ENCODE peak calls at places on chromosomes 6 and 20, in nine cellular contexts. M is NCI-H2081 treated with DMSO at 0.1 percent for 48 hours; H is effector CD4-positive, alpha-beta T cell; Y is KG1; R is NCI-H2029; O is ELF-1; N is colonic mucosa; U is GM13977; W is Daoy. B is an unnamed sample.

GRCh38 chr6:52361347-52361944 is 505 bp upstream of the PAQR8 start:
- DNase-seq in M (no peak), H (peak), Y (no peak), R (no peak), O (peak), N (peak), U (peak), W (no peak), B (no peak)

GRCh38 chr6:33847078-33847477 is 43.3 kb upstream of the MLN start:
- DNase-seq in M (no peak), H (no peak), Y (no peak), R (no peak), O (no peak), N (no peak), U (no peak), W (no peak), B (no peak)

GRCh38 chr6:125173341-125173740 is 19.8 kb downstream of the TPD52L1 start:
- DNase-seq in M (no peak), H (no peak), Y (no peak), R (no peak), O (no peak), N (no peak), U (no peak), W (no peak), B (no peak)

GRCh38 chr6:37759221-37760154 is 60.0 kb upstream of the ZFAND3 start:
- DNase-seq in M (no peak), H (no peak), Y (no peak), R (no peak), O (peak), N (no peak), U (no peak), W (no peak), B (no peak)

GRCh38 chr20:5191829-5192569 is 65.2 kb downstream of the CDS2 start:
- DNase-seq in M (peak), H (peak), Y (no peak), R (peak), O (peak), N (peak), U (peak), W (peak), B (peak)

GRCh38 chr6:159204605-159205004 is 35.4 kb downstream of the FNDC1 start:
- DNase-seq in M (no peak), H (no peak), Y (no peak), R (no peak), O (no peak), N (no peak), U (no peak), W (no peak), B (no peak)

GRCh38 chr20:58003525-58003924 is 224.9 kb downstream of the ANKRD60 start:
- DNase-seq in M (no peak), H (no peak), Y (no peak), R (no peak), O (no peak), N (no peak), U (no peak), W (no peak), B (no peak)

GRCh38 chr20:41137412-41138216 is at the start of gene PLCG1:
- DNase-seq in M (no peak), H (peak), Y (peak), R (peak), O (peak), N (peak), U (peak), W (peak), B (peak)

GRCh38 chr6:168534265-168534664 is 93.3 kb downstream of the SMOC2 start:
- DNase-seq in M (no peak), H (no peak), Y (no peak), R (no peak), O (no peak), N (no peak), U (no peak), W (no peak), B (no peak)

GRCh38 chr6:131765081-131765852 is 42.6 kb upstream of the ENPP1 start:
- DNase-seq in M (no peak), H (no peak), Y (no peak), R (no peak), O (no peak), N (no peak), U (no peak), W (peak), B (no peak)

GRCh38 chr6:139757766-139758655 is 383.6 kb upstream of the CITED2 start:
- DNase-seq in M (no peak), H (no peak), Y (no peak), R (no peak), O (no peak), N (no peak), U (no peak), W (no peak), B (no peak)

GRCh38 chr6:125781307-125781868 is 9.4 kb upstream of the NCOA7 start:
- DNase-seq in M (no peak), H (peak), Y (peak), R (no peak), O (no peak), N (no peak), U (peak), W (peak), B (peak)

GRCh38 chr6:18160921-18161320 is 5.7 kb downstream of the KDM1B start:
- DNase-seq in M (no peak), H (no peak), Y (no peak), R (no peak), O (no peak), N (no peak), U (no peak), W (no peak), B (no peak)

GRCh38 chr6:44788387-44788981 is 401.0 kb downstream of the CDC5L start:
- DNase-seq in M (no peak), H (no peak), Y (no peak), R (no peak), O (no peak), N (no peak), U (no peak), W (no peak), B (no peak)

GRCh38 chr6:160462551-160463109 is 114.5 kb downstream of the SLC22A3 start:
- DNase-seq in M (no peak), H (peak), Y (peak), R (no peak), O (no peak), N (no peak), U (peak), W (peak), B (peak)

GRCh38 chr6:26105842-26106241 is 18.6 kb downstream of the HFE start:
- DNase-seq in M (no peak), H (no peak), Y (no peak), R (no peak), O (no peak), N (no peak), U (no peak), W (no peak), B (no peak)

GRCh38 chr6:142378138-142378875 is 76.5 kb downstream of the ADGRG6 start:
- DNase-seq in M (no peak), H (no peak), Y (peak), R (peak), O (peak), N (no peak), U (no peak), W (peak), B (peak)

GRCh38 chr6:99905209-99906106 is 88.6 kb downstream of the MCHR2 start:
- DNase-seq in M (no peak), H (no peak), Y (peak), R (peak), O (peak), N (no peak), U (peak), W (peak), B (peak)

GRCh38 chr20:40197744-40198143 is 491.3 kb downstream of the MAFB start:
- DNase-seq in M (no peak), H (no peak), Y (no peak), R (no peak), O (no peak), N (no peak), U (no peak), W (peak), B (no peak)

GRCh38 chr6:53943410-53943809 is 148.6 kb downstream of the LRRC1 start:
- DNase-seq in M (no peak), H (no peak), Y (no peak), R (no peak), O (no peak), N (no peak), U (no peak), W (no peak), B (peak)

GRCh38 chr6:15824851-15825250 is 162.0 kb upstream of the DTNBP1 start:
- DNase-seq in M (no peak), H (no peak), Y (no peak), R (no peak), O (no peak), N (no peak), U (no peak), W (no peak), B (no peak)

GRCh38 chr6:116458264-116458663 is 2.9 kb upstream of the CALHM6 start:
- DNase-seq in M (no peak), H (no peak), Y (no peak), R (no peak), O (no peak), N (no peak), U (no peak), W (no peak), B (no peak)

GRCh38 chr6:31580807-31581437 is 1.3 kb downstream of the LTB start:
- DNase-seq in M (peak), H (peak), Y (peak), R (peak), O (peak), N (peak), U (peak), W (peak), B (peak)

GRCh38 chr6:109428889-109429477 is 11.4 kb downstream of the PPIL6 start:
- DNase-seq in M (no peak), H (no peak), Y (no peak), R (peak), O (no peak), N (no peak), U (no peak), W (no peak), B (peak)

GRCh38 chr6:87342829-87343228 is 1.8 kb upstream of the C6orf163 start:
- DNase-seq in M (no peak), H (no peak), Y (no peak), R (no peak), O (no peak), N (no peak), U (no peak), W (no peak), B (no peak)

GRCh38 chr6:132643547-132643946 is 15.4 kb downstream of the TAAR1 start:
- DNase-seq in M (peak), H (no peak), Y (no peak), R (no peak), O (no peak), N (no peak), U (no peak), W (no peak), B (no peak)

GRCh38 chr6:16901777-16902176 is 140.5 kb upstream of the ATXN1 start:
- DNase-seq in M (peak), H (no peak), Y (no peak), R (peak), O (no peak), N (peak), U (no peak), W (peak), B (peak)

GRCh38 chr6:50264995-50265571 is 215.4 kb upstream of the DEFB112 start:
- DNase-seq in M (no peak), H (no peak), Y (no peak), R (no peak), O (peak), N (no peak), U (no peak), W (no peak), B (no peak)

GRCh38 chr6:161921602-161922400 is 647.9 kb upstream of the AGPAT4 start:
- DNase-seq in M (no peak), H (no peak), Y (no peak), R (no peak), O (no peak), N (no peak), U (no peak), W (no peak), B (peak)